ENCODE peak calls at places on chromosome 7, in four cellular contexts. Z, Y, K and F are unnamed samples.

GRCh38 chr7:98119257-98119918 is 12.7 kb downstream of the LMTK2 start:
- DNase-seq in K (no peak), Z (peak), Y (no peak), F (no peak)

GRCh38 chr7:28674359-28674782 is 262.1 kb downstream of the CREB5 start:
- DNase-seq in Z (no peak), K (no peak), Y (no peak), F (no peak)

GRCh38 chr7:73570977-73571376 is 7.4 kb downstream of the TBL2 start:
- DNase-seq in Z (no peak), K (no peak), Y (no peak), F (no peak)

GRCh38 chr7:67462781-67463191 is 466.2 kb downstream of the TYW1 start:
- DNase-seq in K (no peak), Y (no peak), Z (no peak), F (no peak)

GRCh38 chr7:74473116-74473515 is 19.4 kb downstream of the GTF2IRD1 start:
- DNase-seq in Z (no peak), Y (no peak), K (no peak), F (no peak)

GRCh38 chr7:69342154-69342884 is 256.0 kb upstream of the AUTS2 start:
- DNase-seq in Y (no peak), K (no peak), Z (no peak), F (no peak)

GRCh38 chr7:100100420-100101015 is 679 bp downstream of the MCM7 start:
- DNase-seq in Z (peak), K (peak), Y (peak), F (peak)

GRCh38 chr7:96823274-96823673 is 113.6 kb upstream of the SEM1 start:
- DNase-seq in K (no peak), Y (no peak), Z (no peak), F (no peak)

GRCh38 chr7:152859781-152860191 is 100.2 kb downstream of the ACTR3B start:
- DNase-seq in Z (no peak), K (no peak), Y (peak), F (no peak)

GRCh38 chr7:159039716-159040115 is 105.0 kb downstream of the VIPR2 start:
- DNase-seq in Y (no peak), K (no peak), Z (no peak), F (no peak)

GRCh38 chr7:140144821-140145220 is 32.0 kb downstream of the KDM7A start:
- DNase-seq in Y (no peak), K (no peak), Z (no peak), F (no peak)

GRCh38 chr7:139876622-139877283 is 47.7 kb downstream of the TBXAS1 start:
- DNase-seq in Z (no peak), K (no peak), Y (no peak), F (no peak)

GRCh38 chr7:27923308-27923980 is 183.5 kb downstream of the TAX1BP1 start:
- DNase-seq in K (no peak), Y (no peak), Z (no peak), F (no peak)

GRCh38 chr7:53835301-53835700 is 706.9 kb upstream of the VSTM2A start:
- DNase-seq in Z (no peak), K (no peak), Y (no peak), F (no peak)

GRCh38 chr7:27345964-27346363 is 103.4 kb downstream of the EVX1 start:
- DNase-seq in Y (no peak), Z (no peak), K (no peak), F (no peak)

GRCh38 chr7:90246184-90246583 is 1.2 kb downstream of the CFAP69 start:
- DNase-seq in Y (peak), Z (no peak), K (no peak), F (no peak)

GRCh38 chr7:24075426-24075810 is 208.6 kb upstream of the NPY start:
- DNase-seq in Z (no peak), Y (no peak), K (no peak), F (no peak)

GRCh38 chr7:142188846-142189245 is 69.0 kb downstream of the PRSS58 start:
- DNase-seq in Y (no peak), K (no peak), Z (no peak), F (no peak)

GRCh38 chr7:27795977-27796376 is 56.0 kb downstream of the TAX1BP1 start:
- DNase-seq in K (no peak), Y (no peak), Z (no peak), F (no peak)

GRCh38 chr7:16970732-16971495 is 89.1 kb upstream of the AGR3 start:
- DNase-seq in Z (no peak), Y (no peak), K (no peak), F (no peak)

GRCh38 chr7:42315096-42315495 is 78.1 kb upstream of the GLI3 start:
- DNase-seq in Z (no peak), K (no peak), Y (no peak), F (no peak)